ENCODE peak calls at places on chromosomes 4 and X, in seven cellular contexts. M is Panc1, G is HepG2, O is HCT116, U is upper lobe of left lung, B is K562, W is GM23338. L is an unnamed sample.

GRCh38 chr4:8308856-8309771 is 39.6 kb downstream of the HTRA3 start:
- ATAC-seq in U (peak; percentile 24), B (peak; percentile 36), G (peak; percentile 48), M (no peak), W (peak; percentile 14), O (no peak), L (peak; percentile 85)

GRCh38 chr4:182822554-182822953 is 94.6 kb downstream of the DCTD start:
- ATAC-seq in U (no peak), B (no peak), G (no peak), M (no peak), O (no peak), W (no peak), L (no peak)

GRCh38 chrX:19627081-19627480 is 111.8 kb upstream of the MAP3K15 start:
- ATAC-seq in G (no peak), O (no peak), B (no peak), M (no peak), W (no peak), U (no peak), L (no peak)

GRCh38 chr4:163090997-163091684 is 75.5 kb downstream of the NAF1 start:
- ATAC-seq in M (no peak), G (no peak), U (no peak), W (no peak), O (no peak), B (no peak), L (no peak)

GRCh38 chr4:38788327-38788726 is 5.5 kb upstream of the TLR10 start:
- ATAC-seq in W (no peak), U (no peak), O (no peak), B (no peak), M (no peak), G (no peak), L (no peak)

GRCh38 chr4:127623755-127624087 is 9.0 kb upstream of the INTU start:
- ATAC-seq in O (no peak), W (no peak), B (no peak), M (no peak), U (no peak), G (no peak), L (no peak)

GRCh38 chr4:67879486-67879885 is 4.3 kb downstream of the TMPRSS11D start:
- ATAC-seq in M (no peak), U (no peak), W (no peak), G (no peak), O (no peak), B (no peak), L (no peak)

GRCh38 chrX:103540145-103540544 is 20.9 kb upstream of the RAB40A start:
- ATAC-seq in W (no peak), O (no peak), G (no peak), M (no peak), B (no peak), U (no peak), L (peak; percentile 54)

GRCh38 chr4:108143515-108143914 is 25.2 kb downstream of the LEF1 start:
- ATAC-seq in B (no peak), U (no peak), W (peak; percentile 34), O (no peak), G (no peak), M (no peak), L (no peak)

GRCh38 chr4:132062611-132063239 is 1086.4 kb upstream of the PCDH10 start:
- ATAC-seq in U (no peak), O (no peak), M (no peak), B (no peak), W (no peak), G (no peak), L (no peak)

GRCh38 chr4:169231647-169232262 is 39.0 kb downstream of the SH3RF1 start:
- ATAC-seq in B (no peak), O (no peak), G (no peak), M (no peak), W (no peak), U (no peak), L (no peak)

GRCh38 chrX:152960115-152960514 is 33.8 kb downstream of the PNMA5 start:
- ATAC-seq in G (no peak), M (no peak), B (no peak), U (no peak), O (no peak), W (no peak), L (no peak)

GRCh38 chr4:138053601-138054322 is 188.4 kb downstream of the SLC7A11 start:
- ATAC-seq in M (no peak), G (no peak), B (no peak), W (no peak), O (peak; percentile 78), U (no peak), L (peak; percentile 67)

GRCh38 chr4:74423101-74423500 is 21.8 kb upstream of the AREG start:
- ATAC-seq in B (peak; percentile 73), G (no peak), U (no peak), W (no peak), M (peak; percentile 79), O (peak; percentile 23), L (no peak)

GRCh38 chr4:121011138-121011537 is 61.2 kb downstream of the NDNF start:
- ATAC-seq in O (no peak), W (peak; percentile 93), G (no peak), U (no peak), B (no peak), M (no peak), L (no peak)

GRCh38 chr4:128161138-128161537 is 100.0 kb downstream of the LARP1B start:
- ATAC-seq in B (peak; percentile 53), O (no peak), U (no peak), G (no peak), M (no peak), W (peak; percentile 68), L (no peak)

GRCh38 chr4:113823291-113823659 is 61.7 kb upstream of the CAMK2D start:
- ATAC-seq in O (no peak), G (no peak), B (no peak), W (no peak), U (no peak), M (no peak), L (no peak)

DNA sequence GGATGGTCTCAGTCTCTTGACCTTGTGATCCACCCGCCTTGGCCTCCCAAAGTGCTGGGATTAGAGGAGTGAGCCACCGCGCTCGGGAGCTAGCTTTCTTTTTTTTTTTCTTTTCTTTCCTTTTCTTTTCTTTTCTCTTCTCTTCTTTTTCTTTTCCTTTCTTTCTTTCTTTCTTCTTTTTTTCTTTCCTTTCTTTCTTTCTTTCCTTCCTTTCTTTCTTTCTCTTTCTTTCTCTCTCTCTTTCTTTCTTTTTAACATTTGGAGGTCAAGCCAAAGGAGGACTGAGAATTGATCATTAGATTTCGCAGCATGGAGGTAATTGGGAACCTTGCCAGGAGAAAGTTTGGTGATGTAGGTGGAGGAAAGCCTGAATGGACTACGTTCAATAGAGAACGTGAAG is 67.4 kb downstream of the LARP7 start:
- ATAC-seq in B (no peak), M (no peak), U (no peak), O (no peak), W (no peak), G (no peak), L (no peak)
- H3K4me3 ChIP-seq in B (no peak overlapping the region), M (no peak overlapping the region), U (no peak overlapping the region), O (no peak overlapping the region), W (peak overlapping the region; percentile 67), G (no peak overlapping the region), L (no peak overlapping the region)

DNA sequence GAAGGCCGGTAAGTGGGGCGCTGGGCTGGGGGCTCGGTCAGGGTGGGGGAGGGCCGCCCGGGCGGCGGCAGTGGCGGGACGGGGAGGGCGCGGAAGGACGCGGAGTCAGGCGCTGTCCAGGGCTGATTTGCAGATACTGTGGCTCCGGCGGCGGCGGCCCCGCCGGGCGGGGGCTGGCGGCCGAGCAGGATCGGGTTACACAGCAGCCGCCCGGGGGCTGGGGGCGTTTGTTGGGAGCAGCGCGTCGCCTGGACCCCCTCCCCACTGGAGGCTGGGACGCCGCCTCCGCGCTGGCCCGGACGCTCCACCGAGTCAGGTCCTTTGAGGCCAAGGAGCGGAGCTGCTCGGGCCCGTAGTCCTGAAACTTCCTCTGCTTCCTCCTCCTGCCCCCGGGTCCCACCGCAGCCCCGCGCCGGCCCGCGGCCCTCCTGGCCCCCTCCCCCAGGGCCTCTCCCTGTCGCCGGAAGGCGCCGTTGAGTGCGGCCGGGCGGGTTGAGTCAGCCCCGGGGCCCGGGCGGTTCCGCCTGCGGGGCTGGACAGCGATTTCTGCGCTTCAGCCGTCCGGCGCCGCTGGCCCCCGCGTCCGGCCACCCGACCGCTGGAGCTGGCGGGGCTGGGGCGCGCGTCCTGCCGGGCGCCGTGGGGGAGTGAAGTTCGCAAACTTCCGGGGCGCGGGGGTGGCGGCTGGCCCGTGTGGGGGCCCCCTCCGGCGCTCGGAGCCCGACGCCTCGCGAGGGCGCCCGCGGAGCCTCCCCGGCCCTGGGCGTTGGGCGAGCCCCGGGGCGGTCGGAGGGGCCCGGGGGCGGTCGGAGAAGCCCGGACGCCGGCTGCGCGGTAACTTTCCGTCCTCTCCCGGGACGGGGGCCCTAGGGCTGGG is 744 bp downstream of the REST start:
- ATAC-seq in G (peak; percentile 79), B (peak; percentile 86), W (peak; percentile 67), M (peak; percentile 77), O (peak; percentile 71), U (peak; percentile 76), L (peak; percentile 74)
- TF ChIP-seq CTCF in G (peak; percentile 16), B (peak; percentile 13), W (no peak), M (no peak), O (no peak), U (no peak), L (no peak)

DNA sequence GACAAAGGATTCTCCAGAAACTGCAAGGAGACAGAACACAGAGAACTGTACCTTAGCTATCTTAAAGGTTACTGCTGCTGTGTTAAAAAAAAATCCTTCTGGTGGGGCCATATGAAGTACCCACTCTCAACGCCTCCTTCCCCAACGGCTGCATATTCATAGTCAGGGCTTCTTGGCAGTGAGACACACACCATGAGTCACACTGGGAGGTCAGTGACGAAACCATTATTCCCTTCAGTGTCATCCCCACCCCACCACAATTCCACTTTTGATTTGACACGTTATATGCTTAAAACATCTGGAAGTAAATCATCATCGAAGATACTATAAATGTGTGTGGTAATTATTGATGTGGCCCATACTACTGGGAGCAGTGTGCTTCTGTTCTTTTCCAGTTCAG is 271.5 kb downstream of the LDB2 start:
- ATAC-seq in W (no peak), M (no peak), G (no peak), U (no peak), B (no peak), O (no peak), L (peak; percentile 92)
- TF ChIP-seq POLR2AphosphoS5 in W (no peak), M (no peak), G (no peak), U (no peak), B (no peak), O (no peak), L (no peak)

GRCh38 chr4:152939655-152940054 is 3.5 kb downstream of the FHDC1 start:
- ATAC-seq in B (no peak), U (no peak), O (no peak), M (no peak), W (no peak), G (no peak), L (no peak)
- H3K4me3 ChIP-seq in B (no peak overlapping the region), U (no peak overlapping the region), O (no peak overlapping the region), M (no peak overlapping the region), W (no peak overlapping the region), G (no peak overlapping the region), L (no peak overlapping the region)

GRCh38 chrX:121579016-121579760 is 531.8 kb downstream of the GLUD2 start:
- ATAC-seq in B (peak; percentile 76), O (peak; percentile 63), G (peak; percentile 56), W (no peak), U (no peak), M (no peak), L (no peak)
- TF ChIP-seq CTCF in B (peak; percentile 45), O (peak; percentile 58), G (peak; percentile 49), W (no peak), U (peak; percentile 17), M (peak; percentile 20), L (no peak)

L was measured in gastroesophageal sphincter.